ENCODE peak calls at places on chromosomes 2 and 18, in nine cellular contexts. I, V, E, M, R, L, W, S and N are unnamed samples. For H3K9me3, the result is how much of the 10 kb centered on the place peaks cover.

GRCh38 chr2:55482186-55482945 is 37.2 kb upstream of the CFAP36 start:
- DNase-seq in I (no peak), V (peak), E (peak), M (no peak), R (no peak), L (no peak), W (no peak), S (no peak), N (no peak)

GRCh38 chr2:138720035-138720589 is 60.1 kb downstream of the NXPH2 start:
- DNase-seq in I (no peak), V (no peak), E (peak), M (no peak), R (no peak), L (no peak), W (no peak), S (no peak), N (no peak)

GRCh38 chr2:53740170-53740569 is 27.4 kb upstream of the CHAC2 start:
- DNase-seq in I (no peak), V (peak), E (peak), M (no peak), R (no peak), L (no peak), W (no peak), S (no peak), N (no peak)

GRCh38 chr2:152336854-152337510 is 2.0 kb downstream of the FMNL2 start:
- DNase-seq in I (no peak), V (peak), E (peak), M (peak), R (no peak), L (no peak), W (no peak), S (peak), N (no peak)

GRCh38 chr18:35203001-35203553 is 37.8 kb upstream of the ZNF397 start:
- DNase-seq in I (no peak), V (no peak), E (no peak), M (no peak), R (no peak), L (no peak), W (no peak), S (no peak), N (no peak)

GRCh38 chr2:128276878-128277675 is 41.6 kb downstream of the HS6ST1 start:
- DNase-seq in I (no peak), V (no peak), E (no peak), M (peak), R (peak), L (peak), W (peak), S (no peak), N (no peak)

GRCh38 chr18:50203801-50204604 is 9.1 kb upstream of the MYO5B start:
- DNase-seq in I (no peak), V (peak), E (peak), M (no peak), R (peak), L (no peak), W (no peak), S (peak), N (no peak)

GRCh38 chr2:86622409-86622877 is 1.2 kb downstream of the RNF103 start:
- DNase-seq in I (peak), V (peak), E (peak), M (no peak), R (peak), L (peak), W (peak), S (peak), N (no peak)

GRCh38 chr2:212228651-212229253 is 309.9 kb downstream of the ERBB4 start:
- DNase-seq in I (no peak), V (peak), E (no peak), M (no peak), R (no peak), L (no peak), W (no peak), S (no peak), N (no peak)

GRCh38 chr18:26546170-26546874 is 2.0 kb downstream of the KCTD1 start:
- DNase-seq in I (no peak), V (no peak), E (no peak), M (no peak), R (no peak), L (no peak), W (no peak), S (no peak), N (no peak)

GRCh38 chr2:238492905-238493304 is 66.2 kb downstream of the ASB1 start:
- DNase-seq in I (no peak), V (no peak), E (no peak), M (no peak), R (no peak), L (no peak), W (no peak), S (no peak), N (no peak)

GRCh38 chr18:58481321-58482180 is 147.3 kb downstream of the ALPK2 start:
- DNase-seq in I (no peak), V (no peak), E (no peak), M (no peak), R (no peak), L (no peak), W (no peak), S (no peak), N (no peak)

GRCh38 chr2:128488429-128488828 is 169.8 kb upstream of the HS6ST1 start:
- DNase-seq in I (no peak), V (no peak), E (no peak), M (no peak), R (no peak), L (no peak), W (no peak), S (no peak), N (no peak)

GRCh38 chr2:46299365-46300263 is 2.4 kb downstream of the EPAS1 start:
- DNase-seq in I (peak), V (peak), E (peak), M (peak), R (peak), L (peak), W (peak), S (peak), N (no peak)

GRCh38 chr2:72887836-72888437 is 729 bp downstream of the SPR start:
- DNase-seq in I (peak), V (peak), E (peak), M (peak), R (peak), L (peak), W (peak), S (peak), N (peak)

GRCh38 chr2:134319581-134320246 is 65.8 kb downstream of the MGAT5 start:
- DNase-seq in I (no peak), V (no peak), E (no peak), M (no peak), R (no peak), L (no peak), W (no peak), S (no peak), N (no peak)

GRCh38 chr2:195498176-195498575 is 158.8 kb upstream of the SLC39A10 start:
- DNase-seq in I (no peak), V (peak), E (peak), M (no peak), R (no peak), L (no peak), W (peak), S (peak), N (peak)

GRCh38 chr2:230012242-230012884 is 56.4 kb downstream of the SLC16A14 start:
- DNase-seq in I (no peak), V (peak), E (no peak), M (no peak), R (no peak), L (no peak), W (no peak), S (no peak), N (no peak)

GRCh38 chr2:157172866-157173578 is 84.5 kb upstream of the GALNT5 start:
- DNase-seq in I (no peak), V (peak), E (no peak), M (no peak), R (no peak), L (no peak), W (no peak), S (no peak), N (no peak)

GRCh38 chr2:157173740-157174184 is 83.7 kb upstream of the GALNT5 start:
- DNase-seq in I (no peak), V (peak), E (peak), M (no peak), R (no peak), L (no peak), W (no peak), S (no peak), N (no peak)

GRCh38 chr2:157170299-157170698 is 87.2 kb upstream of the GALNT5 start:
- DNase-seq in I (no peak), V (peak), E (no peak), M (no peak), R (no peak), L (no peak), W (no peak), S (no peak), N (no peak)

GRCh38 chr2:157174321-157174720 is 83.2 kb upstream of the GALNT5 start:
- DNase-seq in I (no peak), V (peak), E (no peak), M (no peak), R (no peak), L (no peak), W (no peak), S (no peak), N (no peak)

GRCh38 chr2:157172239-157172638 is 85.3 kb upstream of the GALNT5 start:
- DNase-seq in I (no peak), V (peak), E (no peak), M (no peak), R (no peak), L (no peak), W (no peak), S (no peak), N (no peak)
- H3K27ac ChIP-seq in I (no peak), V (peak), E (no peak), M (no peak), R (no peak), L (no peak), W (no peak), S (no peak), N (no peak)

DNA sequence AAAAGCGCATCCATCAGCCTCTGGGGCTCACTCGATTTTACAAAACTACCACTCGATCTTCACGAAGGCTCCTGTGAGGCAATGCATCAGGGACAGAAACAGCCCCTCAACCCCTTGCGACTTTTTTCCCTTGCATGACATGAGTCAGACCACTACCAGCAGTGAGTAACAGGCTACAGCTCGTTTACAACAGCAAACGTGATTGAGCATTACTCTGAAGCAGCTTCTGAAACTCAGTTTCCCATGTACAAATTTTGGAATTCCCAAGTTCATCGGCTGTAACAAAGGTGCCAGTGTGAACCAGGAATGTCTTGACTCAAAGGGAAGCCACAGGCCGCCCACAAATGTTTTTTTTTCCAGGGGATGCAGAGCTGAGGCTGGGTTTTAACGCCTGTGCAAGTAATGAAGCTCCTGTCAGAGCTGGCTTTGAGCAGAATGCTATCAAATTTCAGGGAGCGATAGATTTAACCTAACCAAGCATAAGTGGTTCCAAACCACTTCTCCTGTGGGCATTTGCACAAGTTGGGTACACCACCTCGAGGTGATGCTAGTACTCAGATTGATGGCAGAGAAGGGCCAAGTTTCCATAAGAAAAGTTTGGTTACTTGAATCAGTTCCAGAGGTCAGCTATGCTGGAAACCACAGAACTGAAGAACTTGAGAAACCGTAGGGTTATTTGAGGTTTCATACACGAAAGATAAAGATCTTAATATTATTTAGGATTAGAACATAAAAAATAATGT is 238.4 kb upstream of the SOX11 start:
- DNase-seq in I (no peak), V (peak), E (no peak), M (no peak), R (no peak), L (no peak), W (no peak), S (no peak), N (no peak)
- H3K9me3 ChIP-seq in I (under half), V (under half), E (under half), M (under half), R (under half), L (under half), W (under half), S (under half), N (under half)

DNA sequence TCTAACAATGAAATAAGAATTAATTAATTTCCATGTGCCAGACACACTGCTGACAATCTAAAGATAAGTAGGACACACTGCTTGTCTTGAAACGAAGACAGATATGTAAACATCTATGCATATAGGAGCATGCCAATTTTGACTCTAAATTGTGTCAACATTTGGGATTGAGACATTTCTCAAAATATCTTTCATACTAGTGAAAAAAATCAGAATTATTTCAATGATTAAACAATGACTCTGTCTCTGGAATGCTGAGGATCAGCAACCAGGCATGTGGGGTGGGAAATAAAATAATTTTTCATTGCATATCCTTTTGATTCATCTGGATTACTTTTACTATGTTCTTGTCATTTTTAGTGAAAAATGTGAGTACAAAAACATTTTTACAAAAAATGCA is 262.6 kb upstream of the SYT4 start:
- DNase-seq in I (no peak), V (no peak), E (no peak), M (no peak), R (no peak), L (no peak), W (no peak), S (no peak), N (no peak)
- TF ChIP-seq CTCF in I (no peak), V (no peak), E (no peak), M (no peak), R (no peak), L (no peak), W (no peak), S (no peak), N (no peak)

DNA sequence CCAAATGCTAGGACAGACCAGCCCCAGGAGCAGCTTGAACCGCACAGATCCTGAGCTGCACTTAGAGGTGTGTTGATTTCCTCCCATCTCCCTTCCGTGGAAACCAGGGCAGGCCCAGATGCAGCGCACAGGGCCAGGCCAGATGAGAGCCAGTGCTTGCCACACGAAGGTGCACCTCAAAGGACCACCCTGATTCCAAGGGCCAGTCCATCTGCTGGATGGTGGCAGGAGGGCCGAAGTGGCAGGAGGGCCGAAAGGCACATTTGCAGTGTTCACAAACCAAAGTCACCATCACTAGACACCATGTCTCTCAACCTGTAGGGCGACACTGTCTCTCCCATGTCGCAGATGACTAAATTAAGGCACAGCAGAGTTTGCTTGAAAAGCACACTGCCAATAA is 370.7 kb upstream of the MYT1L start:
- DNase-seq in I (no peak), V (no peak), E (no peak), M (no peak), R (no peak), L (peak), W (no peak), S (no peak), N (no peak)
- H3K27ac ChIP-seq in I (no peak), V (no peak), E (no peak), M (no peak), R (no peak), L (no peak), W (no peak), S (no peak), N (no peak)